ENCODE peak calls at places on chromosomes 3 and 15, in four cellular contexts. C is ureter, D is heart left ventricle, A is OCI-LY7. O is an unnamed sample.

GRCh38 chr3:146589899-146590508 is 15.1 kb downstream of the PLSCR5 start:
- DNase-seq in C (no peak), D (peak), A (peak), O (peak)

GRCh38 chr3:71069797-71070196 is 513.7 kb downstream of the FOXP1 start:
- DNase-seq in C (peak), D (peak), A (peak), O (no peak)

GRCh38 chr3:186790261-186790981 is 7.0 kb downstream of the EIF4A2 start:
- DNase-seq in C (no peak), D (no peak), A (peak), O (no peak)

GRCh38 chr3:141231923-141232861 is 567 bp downstream of the PXYLP1 start:
- DNase-seq in C (no peak), D (no peak), A (no peak), O (peak)

GRCh38 chr3:148158210-148158609 is 539.5 kb upstream of the AGTR1 start:
- DNase-seq in C (peak), D (peak), A (no peak), O (no peak)

GRCh38 chr3:127337911-127338531 is 50.2 kb upstream of the PRR20G start:
- DNase-seq in C (no peak), D (no peak), A (no peak), O (no peak)

GRCh38 chr3:126136428-126137220 is 43.8 kb downstream of the ALDH1L1 start:
- DNase-seq in C (peak), D (no peak), A (no peak), O (no peak)

GRCh38 chr3:125165948-125166553 is 46.5 kb downstream of the SLC12A8 start:
- DNase-seq in C (no peak), D (no peak), A (no peak), O (no peak)

GRCh38 chr3:28349397-28350000 is 875 bp upstream of the AZI2 start:
- DNase-seq in C (no peak), D (no peak), A (no peak), O (peak)

GRCh38 chr3:60147249-60147648 is 1097.4 kb upstream of the CFAP20DC start:
- DNase-seq in C (no peak), D (no peak), A (no peak), O (no peak)

GRCh38 chr3:71258116-71258515 is 325.4 kb downstream of the FOXP1 start:
- DNase-seq in C (no peak), D (no peak), A (no peak), O (no peak)

GRCh38 chr15:35058534-35059054 is 26.5 kb downstream of the NANOGP8 start:
- DNase-seq in C (no peak), D (no peak), A (no peak), O (no peak)

GRCh38 chr3:139655880-139656279 is 21.9 kb downstream of the NMNAT3 start:
- DNase-seq in C (no peak), D (no peak), A (no peak), O (no peak)

GRCh38 chr15:55912982-55913381 is 80.4 kb downstream of the NEDD4 start:
- DNase-seq in C (no peak), D (no peak), A (no peak), O (no peak)

GRCh38 chr3:32912046-32912445 is 39.4 kb upstream of the CCR4 start:
- DNase-seq in C (no peak), D (no peak), A (no peak), O (no peak)

GRCh38 chr3:123335007-123335670 is 113.8 kb downstream of the ADCY5 start:
- DNase-seq in C (no peak), D (no peak), A (no peak), O (no peak)

GRCh38 chr15:101366853-101367252 is 71.8 kb upstream of the SNRPA1 start:
- DNase-seq in C (no peak), D (no peak), A (no peak), O (no peak)

GRCh38 chr15:34154725-34155204 is 52.9 kb downstream of the PGBD4 start:
- DNase-seq in C (no peak), D (no peak), A (peak), O (no peak)

GRCh38 chr3:38782148-38782547 is 33.9 kb downstream of the SCN10A start:
- DNase-seq in C (no peak), D (no peak), A (peak), O (no peak)

GRCh38 chr15:70416851-70417250 is 319.1 kb upstream of the TLE3 start:
- DNase-seq in C (no peak), D (no peak), A (no peak), O (no peak)

O was measured in COR-L47.